ENCODE peak calls at places on chromosomes 13 and 19, in six cellular contexts. S is fibroblast of mammary gland, L is GM12865, N is heart left ventricle, W is choroid plexus epithelial cell, R is RWPE2. F is an unnamed sample.

GRCh38 chr13:107407074-107407473 is 808.3 kb downstream of the LIG4 start:
- DNase-seq in R (no peak), N (no peak), S (no peak), L (no peak), W (no peak), F (no peak)

GRCh38 chr19:15015946-15016542 is 33.2 kb upstream of the CASP14 start:
- DNase-seq in W (peak; percentile 19), S (peak; percentile 3), N (no peak), R (no peak), L (peak; percentile 32), F (no peak)

GRCh38 chr13:20160346-20161274 is at the start of gene GJA3:
- DNase-seq in L (peak; percentile 84), S (peak; percentile 23), R (no peak), N (peak; percentile 73), W (peak; percentile 11), F (peak; percentile 35)

GRCh38 chr13:43071824-43072223 is 48.4 kb downstream of the DNAJC15 start:
- DNase-seq in N (no peak), W (no peak), S (no peak), R (no peak), L (no peak), F (no peak)

GRCh38 chr19:21698215-21698614 is 69.2 kb downstream of the ZNF100 start:
- DNase-seq in R (no peak), L (no peak), S (peak; percentile 18), W (peak; percentile 26), N (no peak), F (peak; percentile 12)

GRCh38 chr13:30581582-30581981 is 36.1 kb upstream of the USPL1 start:
- DNase-seq in R (no peak), N (no peak), L (peak; percentile 50), W (peak; percentile 65), S (peak; percentile 37), F (peak; percentile 59)

GRCh38 chr13:96994030-96994848 is at the start of gene OXGR1:
- DNase-seq in W (no peak), L (no peak), N (peak; percentile 24), S (no peak), R (no peak), F (no peak)

GRCh38 chr13:50910483-50910805 is 853 bp downstream of the RNASEH2B start:
- DNase-seq in N (peak; percentile 60), R (no peak), S (peak; percentile 60), W (peak; percentile 37), L (no peak), F (no peak)

GRCh38 chr19:35533822-35534521 is 716 bp downstream of the GAPDHS start:
- DNase-seq in W (no peak), R (no peak), L (peak; percentile 59), S (peak; percentile 41), N (peak; percentile 51), F (no peak)

GRCh38 chr19:387777-388176 is 21.2 kb downstream of the C2CD4C start:
- DNase-seq in W (no peak), R (no peak), L (no peak), S (no peak), N (no peak), F (no peak)

GRCh38 chr13:33228645-33229445 is 56.7 kb downstream of the STARD13 start:
- DNase-seq in N (no peak), W (peak; percentile 72), R (no peak), S (peak; percentile 88), L (peak; percentile 68), F (peak; percentile 45)

GRCh38 chr13:49597043-49597669 is 11.8 kb upstream of the RCBTB1 start:
- DNase-seq in N (no peak), R (no peak), W (no peak), L (no peak), S (no peak), F (no peak)

GRCh38 chr13:45372189-45373115 is 31.5 kb upstream of the TPT1 start:
- DNase-seq in W (peak; percentile 25), N (no peak), L (no peak), R (no peak), S (peak; percentile 23), F (no peak)

GRCh38 chr19:5352229-5352763 is 11.7 kb upstream of the PTPRS start:
- DNase-seq in N (no peak), R (no peak), L (no peak), S (no peak), W (peak; percentile 40), F (no peak)

GRCh38 chr13:97122381-97122996 is 99.6 kb upstream of the MBNL2 start:
- DNase-seq in W (peak; percentile 80), N (no peak), R (no peak), L (no peak), S (peak; percentile 76), F (peak; percentile 92)

GRCh38 chr19:23789246-23789645 is 30.6 kb upstream of the ZNF681 start:
- DNase-seq in W (no peak), S (no peak), R (no peak), L (no peak), N (no peak), F (peak; percentile 49)

GRCh38 chr19:15249912-15250634 is 17.8 kb upstream of the EPHX3 start:
- DNase-seq in W (peak; percentile 95), L (no peak), S (peak; percentile 95), N (peak; percentile 81), R (no peak), F (peak; percentile 66)

GRCh38 chr19:33205110-33205509 is 11.0 kb downstream of the LRP3 start:
- DNase-seq in W (no peak), S (no peak), L (no peak), R (no peak), N (no peak), F (no peak)

GRCh38 chr19:1956868-1957492 is 16.0 kb downstream of the CSNK1G2 start:
- DNase-seq in S (no peak), L (no peak), R (no peak), N (peak; percentile 61), W (no peak), F (no peak)

GRCh38 chr13:27792393-27793218 is at the start of gene GSX1:
- DNase-seq in S (peak; percentile 68), R (no peak), N (peak; percentile 75), L (peak; percentile 23), W (peak; percentile 80), F (peak; percentile 44)

GRCh38 chr13:71879129-71879535 is 12.1 kb upstream of the DACH1 start:
- DNase-seq in R (no peak), W (peak; percentile 66), L (peak; percentile 68), S (no peak), N (no peak), F (peak; percentile 32)

GRCh38 chr13:113186061-113186900 is 22.2 kb downstream of the PCID2 start:
- DNase-seq in N (no peak), S (peak; percentile 28), L (peak; percentile 92), R (no peak), W (no peak), F (no peak)
- H3K4me3 ChIP-seq in N (no peak overlapping the region), S (no peak overlapping the region), L (no peak overlapping the region), R (no peak overlapping the region), W (no peak overlapping the region), F (no peak overlapping the region)

DNA sequence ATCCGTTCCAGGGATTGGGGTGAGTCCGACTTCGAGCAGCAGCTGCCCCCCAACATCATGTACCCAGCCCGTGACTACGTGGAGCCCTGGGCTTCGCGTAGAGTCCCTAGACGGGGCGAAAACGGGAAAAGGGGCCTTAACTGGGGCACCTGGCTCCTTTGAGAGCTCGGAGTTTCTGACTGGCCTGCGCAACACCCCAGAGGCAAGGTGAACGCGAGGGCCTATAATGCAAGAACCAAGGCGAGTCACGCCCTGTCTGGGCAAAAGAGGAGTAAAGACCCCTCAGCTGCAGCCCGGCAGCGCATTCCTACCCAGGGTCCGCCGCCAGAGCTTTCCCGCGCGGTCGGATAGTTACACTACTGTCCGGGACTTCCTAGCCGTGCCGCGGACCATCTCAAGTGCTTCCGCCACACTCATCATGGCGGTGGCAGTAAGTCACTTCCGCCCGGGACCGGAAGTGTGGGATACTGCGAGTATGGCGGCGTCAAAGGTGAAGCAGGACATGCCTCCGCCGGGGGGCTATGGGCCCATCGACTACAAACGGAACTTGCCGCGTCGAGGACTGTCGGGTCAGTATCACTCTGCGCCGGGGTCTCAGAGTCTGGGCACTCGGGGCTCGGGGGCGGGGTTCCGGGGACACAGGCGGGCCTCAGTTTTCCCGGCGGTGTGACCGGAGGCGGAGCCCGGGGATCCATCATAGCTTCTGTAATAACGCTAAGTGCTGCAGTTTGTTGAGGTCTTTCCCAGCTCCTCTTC is at the start of gene NDUFA13:
- DNase-seq in R (peak; percentile 86), L (peak; percentile 97), W (peak; percentile 94), S (peak; percentile 89), N (peak; percentile 93), F (peak; percentile 81)
- TF ChIP-seq CTCF in R (peak; percentile 34), L (no peak), W (no peak), S (no peak), N (no peak), F (no peak)

GRCh38 chr19:38076337-38076736 is 147.7 kb downstream of the DPF1 start:
- DNase-seq in R (no peak), N (no peak), L (no peak), W (no peak), S (no peak), F (no peak)
- H3K4me3 ChIP-seq in R (no peak overlapping the region), N (no peak overlapping the region), L (no peak overlapping the region), W (no peak overlapping the region), S (no peak overlapping the region), F (no peak overlapping the region)

GRCh38 chr19:54430306-54431254 is 15.3 kb downstream of the TTYH1 start:
- DNase-seq in S (no peak), N (peak; percentile 55), L (no peak), R (no peak), W (peak; percentile 52), F (no peak)
- TF ChIP-seq CTCF in S (no peak), N (peak; percentile 26), L (no peak), R (no peak), W (peak; percentile 15), F (peak; percentile 19)

GRCh38 chr13:95603887-95604533 is 40.5 kb downstream of the DZIP1 start:
- DNase-seq in N (no peak), S (peak; percentile 59), W (peak; percentile 65), L (no peak), R (peak; percentile 74), F (peak; percentile 80)
- H3K4me3 ChIP-seq in N (no peak overlapping the region), S (no peak overlapping the region), W (no peak overlapping the region), L (no peak overlapping the region), R (no peak overlapping the region), F (no peak overlapping the region)

GRCh38 chr13:24627090-24627714 is 53.0 kb upstream of the ATP12A start:
- DNase-seq in L (no peak), W (no peak), R (no peak), S (peak; percentile 20), N (no peak), F (no peak)
- TF ChIP-seq CTCF in L (no peak), W (peak; percentile 75), R (peak; percentile 64), S (peak; percentile 78), N (peak; percentile 35), F (peak; percentile 72)

DNA sequence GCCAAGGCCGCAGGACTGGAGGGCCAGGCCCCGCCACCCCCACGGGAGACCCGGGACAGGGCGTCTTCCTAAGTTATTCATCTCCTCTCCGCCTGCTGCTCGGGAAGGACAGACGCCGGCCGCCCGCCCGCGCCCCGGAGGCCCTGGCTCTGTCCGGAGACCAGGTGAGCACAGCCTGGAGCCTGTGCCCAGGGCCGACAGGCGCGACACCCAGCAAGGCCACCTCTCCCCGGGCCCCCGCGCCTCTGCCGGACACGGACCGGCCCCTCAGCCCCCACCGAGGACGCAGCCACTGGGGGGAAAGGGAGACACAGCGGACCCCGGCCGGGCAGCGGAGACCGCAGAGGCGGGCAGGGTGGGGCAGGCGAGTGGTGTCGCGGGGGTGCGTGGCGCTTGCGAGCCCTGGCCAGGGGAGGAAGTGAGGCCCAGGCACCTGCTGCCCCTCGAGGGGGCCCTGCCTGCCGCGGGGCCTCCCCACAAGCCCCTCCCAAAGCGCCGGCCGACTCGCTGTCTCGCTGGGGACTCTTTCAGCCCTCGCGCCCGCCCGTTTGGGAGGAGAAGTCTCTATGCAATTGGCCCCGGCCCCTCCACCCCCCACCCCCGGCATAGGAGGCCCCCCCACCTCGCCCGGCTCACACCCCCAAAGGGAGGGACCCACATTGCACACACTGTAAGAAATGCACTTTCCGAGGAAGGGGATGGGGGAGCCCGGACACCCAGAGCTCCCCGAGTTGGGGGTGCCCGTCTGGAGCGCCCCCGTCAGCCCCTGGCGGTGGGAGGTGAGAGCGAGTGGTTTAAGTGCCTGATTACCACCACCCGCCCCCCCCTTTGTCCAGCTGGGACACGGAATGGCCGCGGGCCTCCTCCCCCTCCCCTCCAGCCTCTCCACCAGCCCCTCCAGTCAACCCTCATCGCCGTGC is 17.0 kb downstream of the SMIM24 start:
- DNase-seq in W (no peak), N (no peak), S (no peak), R (no peak), L (no peak), F (no peak)
- H3K4me3 ChIP-seq in W (no peak overlapping the region), N (no peak overlapping the region), S (no peak overlapping the region), R (no peak overlapping the region), L (no peak overlapping the region), F (no peak overlapping the region)

F was measured in bronchial epithelial cell.